ENCODE peak calls at places on chromosomes 7 and 10, in four cellular contexts. U is SK-N-SH, T is GM12878, G is HepG2. M is an unnamed sample.

GRCh38 chr7:68707958-68708357 is 890.3 kb upstream of the AUTS2 start:
- DNase-seq in U (no peak), T (no peak), G (no peak), M (no peak)

GRCh38 chr7:82609746-82610145 is 166.2 kb upstream of the CACNA2D1 start:
- DNase-seq in U (no peak), T (no peak), G (no peak), M (no peak)

GRCh38 chr10:3876563-3876962 is 91.6 kb upstream of the KLF6 start:
- DNase-seq in U (no peak), T (no peak), G (no peak), M (no peak)

GRCh38 chr10:3879073-3879472 is 94.1 kb upstream of the KLF6 start:
- DNase-seq in U (no peak), T (no peak), G (peak; percentile 73), M (no peak)

GRCh38 chr10:76350583-76350982 is 919.2 kb downstream of the LRMDA start:
- DNase-seq in U (no peak), T (no peak), G (no peak), M (no peak)

GRCh38 chr7:21318190-21318915 is 109.5 kb upstream of the SP4 start:
- DNase-seq in U (no peak), T (no peak), G (no peak), M (no peak)

GRCh38 chr7:42096681-42097637 is 140.1 kb downstream of the GLI3 start:
- DNase-seq in U (no peak), T (no peak), G (no peak), M (no peak)

GRCh38 chr10:5951167-5951711 is 26.1 kb downstream of the IL15RA start:
- DNase-seq in U (no peak), T (no peak), G (no peak), M (peak; percentile 56)

GRCh38 chr7:132877578-132877977 is 204.3 kb downstream of the CHCHD3 start:
- DNase-seq in U (no peak), T (no peak), G (no peak), M (no peak)

DNA sequence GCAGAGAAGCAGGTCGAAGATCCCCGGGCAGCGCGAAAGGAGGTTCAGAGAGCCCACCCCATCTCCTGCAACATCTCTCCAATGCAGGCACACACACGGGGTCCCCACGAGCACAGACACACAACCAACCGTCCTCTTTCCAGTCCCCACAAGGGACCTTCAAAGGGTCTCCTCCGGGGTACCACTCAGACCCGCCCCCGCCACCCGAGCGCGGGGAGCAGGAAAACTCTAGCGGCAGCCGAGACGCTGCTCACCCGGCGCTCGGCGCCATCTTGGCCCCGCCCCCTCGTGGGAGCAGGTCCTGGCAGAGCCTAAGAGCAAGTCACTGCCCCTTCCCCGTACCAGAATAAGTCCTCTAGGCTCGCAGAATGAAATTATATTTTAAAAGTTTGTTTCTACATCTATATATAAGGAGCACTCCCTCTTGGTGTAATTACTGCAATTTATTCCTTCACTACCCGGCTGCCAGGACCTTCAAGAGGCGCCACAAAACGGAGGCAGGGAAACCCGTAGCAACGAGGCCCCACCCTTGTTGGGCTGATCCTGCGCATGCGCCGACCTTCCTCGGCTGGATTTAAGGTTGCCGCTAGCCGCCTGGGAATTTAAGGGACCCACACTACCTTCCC is at the start of the genes CNPY4 and TAF6:
- DNase-seq in U (peak; percentile 100), T (peak; percentile 80), G (peak; percentile 89), M (peak; percentile 86)
- TF ChIP-seq REST in U (peak; percentile 84), T (peak; percentile 54), G (peak; percentile 81), M (peak; percentile 84)

DNA sequence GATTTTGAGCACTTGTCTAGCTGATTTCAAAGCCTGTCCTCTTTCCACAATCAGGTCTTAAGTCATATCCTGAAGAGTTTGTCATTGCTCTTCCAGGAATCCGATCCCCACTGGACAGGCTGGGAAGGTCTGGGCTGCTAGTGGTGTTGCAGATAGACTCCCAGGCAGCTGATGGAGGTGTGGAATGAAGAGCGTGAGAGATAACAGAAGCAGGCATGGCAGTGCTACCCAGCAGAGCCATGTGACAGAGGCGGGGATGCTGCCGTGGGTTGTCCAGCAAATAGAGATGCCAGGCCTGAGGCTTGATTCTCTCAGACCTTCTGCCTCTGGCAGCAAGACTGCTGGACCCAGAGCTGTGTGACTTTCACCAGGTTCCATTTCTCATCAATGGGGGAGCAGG is 116.5 kb upstream of the EEPD1 start:
- DNase-seq in U (peak; percentile 74), T (no peak), G (no peak), M (no peak)
- TF ChIP-seq GABPA in U (no peak), T (no peak), G (no peak), M (no peak)

DNA sequence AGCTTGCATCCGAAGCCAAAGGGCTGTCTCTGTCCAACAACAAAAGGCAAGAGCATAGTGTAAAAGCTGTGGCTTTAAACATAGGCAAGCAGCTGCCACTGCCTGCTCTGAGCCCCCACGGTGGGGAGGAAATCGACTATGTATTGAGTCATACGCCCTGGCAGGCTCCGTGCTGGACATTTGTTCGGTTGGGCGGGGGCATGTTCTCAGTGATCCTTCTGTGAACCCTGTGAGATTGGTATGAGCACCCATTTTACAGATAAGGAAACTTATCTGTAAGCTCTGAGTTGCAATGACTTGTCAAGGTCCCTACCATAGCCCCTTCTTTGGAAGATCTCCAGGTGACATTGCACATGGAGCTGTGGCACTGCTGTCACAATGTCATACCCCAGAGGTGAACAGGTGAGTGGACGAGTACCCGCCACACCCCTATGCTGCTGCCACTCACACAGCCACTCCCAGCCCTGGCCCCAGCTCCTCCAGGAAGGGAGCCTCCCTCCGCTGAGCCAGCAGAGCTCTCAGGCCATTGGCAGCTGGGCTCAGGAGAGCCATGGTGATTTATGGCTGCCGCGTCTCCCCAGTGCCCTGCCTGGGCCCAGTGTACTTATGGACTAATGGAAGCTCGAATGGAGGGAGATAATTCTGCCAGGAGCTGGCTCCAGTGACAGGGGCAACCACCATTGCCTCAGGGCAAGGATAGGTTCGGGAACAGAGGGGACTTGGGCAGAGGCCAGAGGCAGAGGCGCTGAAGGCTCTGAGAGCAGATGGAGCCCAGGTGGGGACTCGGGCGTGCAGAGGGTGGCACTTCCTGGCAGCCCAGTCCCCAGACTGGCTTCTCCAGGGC is 43.7 kb downstream of the UNC5B start:
- DNase-seq in U (peak; percentile 74), T (no peak), G (no peak), M (no peak)
- TF ChIP-seq REST in U (peak; percentile 90), T (no peak), G (no peak), M (no peak)

DNA sequence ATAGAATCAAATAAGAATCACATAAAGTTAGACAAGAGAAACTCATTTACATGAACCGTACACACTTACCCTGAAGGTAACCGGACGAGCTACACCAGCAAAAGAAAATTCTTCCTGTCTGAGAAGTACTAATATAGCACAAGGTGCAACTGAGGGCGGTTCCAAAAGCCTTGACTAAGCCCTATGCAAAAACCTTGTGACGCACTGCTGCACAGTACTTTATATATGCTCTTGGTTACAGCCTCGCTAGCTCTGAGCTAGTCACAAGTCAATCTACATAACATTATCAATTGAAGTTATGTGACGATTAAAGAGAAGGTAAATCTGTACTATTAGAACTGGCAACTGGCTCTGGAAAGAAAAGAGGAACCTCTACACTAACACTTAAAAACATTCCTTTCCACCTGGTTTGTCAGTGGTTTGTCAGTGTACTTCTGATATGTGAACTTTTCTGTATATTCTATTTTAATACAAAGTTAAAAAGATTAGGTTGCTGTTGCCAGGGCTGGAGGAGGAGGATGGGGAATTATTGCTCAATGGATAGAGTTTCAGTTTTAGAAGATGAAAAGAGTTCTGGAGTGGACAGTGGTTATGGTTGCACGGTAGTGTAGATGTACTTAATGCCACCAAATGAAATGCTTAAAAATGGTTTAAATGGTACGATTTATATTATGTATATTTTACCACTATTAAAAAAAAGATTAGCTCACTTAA is 21.6 kb downstream of the NT5C3A start:
- DNase-seq in U (no peak), T (peak; percentile 89), G (no peak), M (peak; percentile 15)
- TF ChIP-seq GABPA in U (no peak), T (no peak), G (no peak), M (no peak)

GRCh38 chr7:91185771-91186170 is 78.5 kb upstream of the FZD1 start:
- DNase-seq in U (no peak), T (no peak), G (no peak), M (no peak)

GRCh38 chr7:91183408-91183807 is 80.8 kb upstream of the FZD1 start:
- DNase-seq in U (no peak), T (no peak), G (no peak), M (no peak)

GRCh38 chr7:91191771-91192170 is 72.5 kb upstream of the FZD1 start:
- DNase-seq in U (no peak), T (no peak), G (no peak), M (no peak)

GRCh38 chr7:91182819-91183405 is 81.3 kb upstream of the FZD1 start:
- DNase-seq in U (no peak), T (no peak), G (no peak), M (no peak)

GRCh38 chr7:91187061-91187460 is 77.2 kb upstream of the FZD1 start:
- DNase-seq in U (no peak), T (no peak), G (no peak), M (no peak)
- TF ChIP-seq REST in U (no peak), T (no peak), G (no peak), M (no peak)

GRCh38 chr7:30247546-30248386 is 36.6 kb upstream of the ZNRF2 start:
- DNase-seq in U (no peak), T (no peak), G (no peak), M (no peak)
- TF ChIP-seq GABPA in U (no peak), T (no peak), G (no peak), M (no peak)

DNA sequence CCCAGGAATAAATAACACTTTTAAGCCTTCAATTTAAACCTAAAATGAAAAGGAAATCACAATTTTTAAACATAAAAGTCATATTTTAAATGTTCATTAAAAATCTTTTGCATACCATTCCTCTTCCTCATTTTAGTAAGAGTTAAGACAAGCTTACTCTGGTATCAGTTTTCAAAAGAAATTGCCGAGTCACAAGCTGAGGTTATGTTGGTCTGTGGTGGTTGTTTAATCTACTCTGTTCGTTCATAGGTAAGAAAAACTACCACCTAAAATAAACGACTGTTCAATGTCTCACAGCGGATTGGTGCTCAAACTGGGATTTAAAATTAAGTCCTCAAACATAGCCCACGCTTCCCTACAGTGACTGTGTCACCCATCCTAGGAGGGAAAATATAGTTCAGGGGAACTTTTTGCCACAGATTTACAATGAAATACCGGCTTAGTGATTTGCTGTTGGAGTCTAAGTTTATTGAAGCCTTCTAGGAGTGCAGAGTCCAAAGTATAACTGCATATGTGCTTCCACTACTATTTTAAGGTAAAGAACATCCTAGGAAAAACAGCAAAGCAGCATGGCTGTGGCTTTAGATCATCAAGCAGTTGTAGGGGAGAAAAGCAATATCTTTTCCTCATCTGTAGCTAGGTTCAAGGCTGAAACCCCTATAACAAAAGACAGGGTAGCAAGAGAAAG is 61.1 kb downstream of the GNAT3 start:
- DNase-seq in U (no peak), T (no peak), G (peak; percentile 32), M (no peak)
- TF ChIP-seq REST in U (no peak), T (no peak), G (no peak), M (no peak)

DNA sequence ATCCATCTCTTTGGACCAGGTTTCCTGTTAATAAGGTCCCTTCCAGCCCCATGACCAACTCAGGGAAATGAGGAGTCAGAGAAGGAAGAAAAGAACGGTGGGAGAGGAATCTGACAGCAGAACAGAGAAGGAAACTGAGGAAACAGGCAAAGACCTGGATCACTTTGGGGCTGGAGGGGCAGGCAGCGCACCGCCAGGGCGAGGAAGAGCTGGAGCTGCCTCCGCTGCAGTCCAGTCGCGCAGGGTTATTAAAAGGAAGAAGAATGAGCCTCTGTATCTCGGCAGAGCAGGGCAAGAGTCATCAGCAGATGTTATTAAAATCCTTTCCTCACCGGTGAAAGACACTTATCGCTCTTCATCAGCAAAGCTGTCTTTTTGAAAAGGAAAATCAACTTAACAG is 37.7 kb upstream of the R3HCC1L start:
- DNase-seq in U (no peak), T (no peak), G (no peak), M (no peak)
- TF ChIP-seq GABPA in U (no peak), T (no peak), G (no peak), M (no peak)

M was measured in HL-60.